ENCODE peak calls at places on chromosomes 12 and 14, in five cellular contexts. L, Z, V, W and S are unnamed samples.

GRCh38 chr14:81162941-81163340 is 57.8 kb downstream of the GTF2A1 start:
- DNase-seq in L (peak), Z (no peak), V (peak), W (peak), S (no peak)

GRCh38 chr12:47905313-47905730 is 528 bp upstream of the VDR start:
- DNase-seq in L (no peak), Z (peak), V (no peak), W (no peak), S (no peak)

GRCh38 chr14:65465584-65465983 is 53.1 kb downstream of the FUT8 start:
- DNase-seq in L (no peak), Z (no peak), V (no peak), W (no peak), S (no peak)

GRCh38 chr12:4032906-4033628 is 159.9 kb upstream of the PARP11 start:
- DNase-seq in L (no peak), Z (no peak), V (no peak), W (no peak), S (no peak)

GRCh38 chr12:50198829-50199228 is 31.7 kb upstream of the CERS5 start:
- DNase-seq in L (no peak), Z (no peak), V (no peak), W (no peak), S (no peak)

GRCh38 chr12:130953783-130954543 is at the start of gene ADGRD1:
- DNase-seq in L (peak), Z (peak), V (peak), W (no peak), S (no peak)

GRCh38 chr12:115998119-115998633 is 279.3 kb downstream of the MED13L start:
- DNase-seq in L (peak), Z (peak), V (peak), W (peak), S (peak)

GRCh38 chr12:7542813-7543212 is 39.2 kb upstream of the CD163 start:
- DNase-seq in L (peak), Z (no peak), V (no peak), W (no peak), S (no peak)

GRCh38 chr14:61140872-61141271 is 140.3 kb downstream of the TMEM30B start:
- DNase-seq in L (no peak), Z (no peak), V (no peak), W (peak), S (no peak)

GRCh38 chr14:100030441-100031153 is 34.6 kb upstream of the EVL start:
- DNase-seq in L (no peak), Z (no peak), V (peak), W (no peak), S (peak)

GRCh38 chr12:88225776-88226175 is 83.7 kb downstream of the TMTC3 start:
- DNase-seq in L (peak), Z (no peak), V (no peak), W (no peak), S (no peak)

GRCh38 chr12:99154264-99154982 is 493.1 kb upstream of the GARIN6 start:
- DNase-seq in L (no peak), Z (peak), V (no peak), W (no peak), S (no peak)

GRCh38 chr12:14373202-14373601 is 7.7 kb downstream of the ATF7IP start:
- DNase-seq in L (no peak), Z (no peak), V (no peak), W (no peak), S (no peak)

GRCh38 chr12:5637698-5638097 is 205.8 kb downstream of the NTF3 start:
- DNase-seq in L (no peak), Z (no peak), V (no peak), W (no peak), S (no peak)
- TF ChIP-seq REST in L (no peak), Z (no peak), V (no peak), W (no peak), S (no peak)

GRCh38 chr12:11822071-11822818 is 172.8 kb downstream of the ETV6 start:
- DNase-seq in L (no peak), Z (no peak), V (no peak), W (no peak), S (no peak)
- TF ChIP-seq REST in L (no peak), Z (no peak), V (no peak), W (no peak), S (no peak)

GRCh38 chr12:62715086-62715786 is 219.7 kb downstream of the PPM1H start:
- DNase-seq in L (no peak), Z (no peak), V (no peak), W (no peak), S (no peak)
- TF ChIP-seq REST in L (no peak), Z (no peak), V (no peak), W (no peak), S (no peak)

GRCh38 chr14:74251546-74252030 is 12.3 kb downstream of the VSX2 start:
- DNase-seq in L (peak), Z (peak), V (peak), W (peak), S (peak)
- TF ChIP-seq REST in L (no peak), Z (no peak), V (no peak), W (no peak), S (no peak)

DNA sequence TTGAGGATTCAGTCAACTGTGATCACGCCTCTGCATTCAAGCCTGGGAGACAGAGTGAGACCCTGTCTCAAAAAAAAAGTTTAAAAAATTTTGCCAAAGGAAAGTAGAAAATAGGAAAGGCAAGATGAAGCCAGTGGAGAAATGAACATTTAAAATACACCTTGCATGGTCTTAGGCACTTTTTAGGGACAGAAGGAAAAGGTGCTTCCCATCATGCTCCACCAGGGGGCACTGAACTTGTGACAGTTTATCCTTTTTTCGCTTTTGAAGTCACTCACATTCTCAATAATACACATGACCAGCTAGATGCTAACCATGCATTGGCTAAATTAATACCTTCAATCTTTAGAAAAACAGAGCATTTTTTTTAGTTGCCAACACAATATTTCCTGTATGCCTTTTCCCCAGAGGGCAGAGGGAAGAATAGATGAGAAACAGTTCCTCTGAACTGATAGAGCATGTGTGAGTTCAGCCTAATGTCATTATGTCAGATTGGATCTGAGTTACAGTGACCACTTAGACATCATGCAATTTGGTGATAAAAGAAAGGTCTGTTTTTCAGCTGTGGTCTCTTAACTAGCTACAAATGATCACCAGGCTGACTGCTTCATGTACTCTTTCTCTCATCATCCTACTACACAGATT is 221.8 kb upstream of the SSTR1 start:
- DNase-seq in L (peak), Z (peak), V (peak), W (peak), S (no peak)
- TF ChIP-seq REST in L (no peak), Z (no peak), V (no peak), W (no peak), S (no peak)

DNA sequence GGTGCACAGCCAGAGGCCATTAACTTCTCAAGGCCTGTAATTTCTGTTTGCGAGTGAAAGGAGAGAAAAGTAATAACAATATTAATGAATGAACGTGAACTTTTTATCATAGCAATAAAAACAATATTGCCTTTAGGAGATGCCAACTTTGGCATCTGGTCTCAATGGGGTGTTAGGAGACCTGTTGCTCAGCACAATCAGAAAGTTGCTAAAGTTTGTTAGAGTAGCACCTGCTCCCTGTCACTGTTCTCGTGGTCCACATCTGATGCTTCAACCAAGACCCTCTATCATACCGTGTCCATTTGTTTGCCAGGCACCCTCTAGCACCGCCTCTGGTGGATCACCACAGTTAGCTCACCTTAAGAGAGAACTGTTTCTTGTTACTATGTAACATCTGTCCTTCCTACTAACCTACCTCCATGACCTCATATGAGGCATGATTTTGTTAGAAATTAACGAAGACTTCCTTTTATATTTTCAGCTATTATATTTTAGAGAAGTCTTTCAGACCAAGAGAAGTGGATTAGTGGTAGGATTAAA is 12.5 kb upstream of the CLEC4E start:
- DNase-seq in L (no peak), Z (peak), V (no peak), W (no peak), S (no peak)
- TF ChIP-seq REST in L (no peak), Z (no peak), V (no peak), W (no peak), S (no peak)

GRCh38 chr12:117134059-117134458 is 34.8 kb upstream of the TESC start:
- DNase-seq in L (peak), Z (no peak), V (no peak), W (no peak), S (no peak)
- TF ChIP-seq REST in L (no peak), Z (no peak), V (no peak), W (no peak), S (no peak)

GRCh38 chr12:29889737-29890136 is 106.0 kb upstream of the TMTC1 start:
- DNase-seq in L (peak), Z (peak), V (peak), W (peak), S (no peak)
- TF ChIP-seq REST in L (no peak), Z (no peak), V (no peak), W (no peak), S (no peak)

DNA sequence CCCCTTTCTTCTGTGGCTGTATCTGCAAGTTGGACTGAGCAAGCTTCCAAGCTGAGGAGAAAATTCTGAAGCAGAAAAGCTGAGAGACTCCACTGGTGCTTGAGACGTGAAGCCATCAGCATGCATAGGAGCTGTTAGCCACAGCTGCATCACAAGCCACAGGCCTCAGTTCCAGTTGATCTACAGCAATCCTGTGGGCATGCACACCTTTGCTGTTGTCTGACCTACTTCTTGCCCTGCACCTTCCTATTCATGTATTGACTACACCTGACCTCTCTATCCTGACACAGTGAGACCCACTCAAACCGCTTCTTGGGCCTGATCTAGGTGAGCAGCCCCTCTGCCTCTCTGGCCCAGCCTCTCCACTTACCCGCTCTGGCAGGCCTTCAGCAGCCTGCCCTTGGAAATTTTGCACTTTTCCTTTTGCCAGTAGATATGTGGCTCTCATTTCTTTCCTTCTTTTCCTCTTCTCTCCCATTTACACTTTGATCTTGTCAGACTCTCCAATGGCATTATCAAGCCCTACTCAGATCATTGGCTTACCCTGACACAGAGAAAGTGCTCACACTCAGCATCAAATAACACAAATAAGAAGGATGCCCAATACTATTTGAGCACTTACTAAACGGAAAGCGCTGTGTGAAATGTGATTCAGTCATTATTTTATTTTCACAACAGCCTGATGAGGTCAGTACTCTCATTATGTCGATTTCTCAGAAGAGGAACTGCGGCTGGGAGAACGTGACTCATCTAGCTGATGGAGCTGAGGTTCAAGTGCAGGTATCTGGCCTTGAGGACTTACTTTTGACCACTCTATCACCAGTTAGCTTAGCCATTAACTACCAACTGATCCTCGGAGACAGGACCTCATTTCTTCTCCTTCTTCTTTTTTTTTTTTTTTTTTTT is 21.9 kb upstream of the PTGR2 start:
- DNase-seq in L (peak), Z (no peak), V (peak), W (no peak), S (no peak)
- TF ChIP-seq REST in L (no peak), Z (no peak), V (no peak), W (no peak), S (no peak)

GRCh38 chr12:106269150-106269771 is 21.4 kb upstream of the CKAP4 start:
- DNase-seq in L (no peak), Z (no peak), V (no peak), W (no peak), S (no peak)
- TF ChIP-seq REST in L (no peak), Z (no peak), V (no peak), W (no peak), S (no peak)